ENCODE peak calls at places on chromosomes 2 and 18, in nine cellular contexts. N is NB4, T is HT-29, C is lung microvascular endothelial cell, V is NCI-H345, W is lower lobe of right lung, P is neural crest cell, E is HS-5, O is HL-60. K is an unnamed sample.

GRCh38 chr2:146874260-146874658 is 970.6 kb upstream of the ACVR2A start:
- DNase-seq in N (peak; percentile 16), P (no peak), V (no peak), T (peak; percentile 89), E (peak; percentile 78), O (no peak), W (no peak), C (peak; percentile 86), K (no peak)

GRCh38 chr2:120355867-120356266 is 9.9 kb downstream of the INHBB start:
- DNase-seq in O (no peak), P (no peak), N (no peak), T (no peak), W (no peak), C (no peak), V (no peak), E (no peak), K (no peak)

GRCh38 chr2:121099329-121100318 is 185.4 kb downstream of the TFCP2L1 start:
- DNase-seq in O (no peak), V (peak; percentile 22), C (no peak), E (no peak), W (peak; percentile 66), N (no peak), P (no peak), T (peak; percentile 38), K (no peak)

GRCh38 chr2:67485431-67485830 is 88.3 kb downstream of the ETAA1 start:
- DNase-seq in V (no peak), T (no peak), E (no peak), P (no peak), W (no peak), O (no peak), N (no peak), C (no peak), K (no peak)

GRCh38 chr18:3823073-3823472 is 373.1 kb downstream of the TGIF1 start:
- DNase-seq in W (no peak), T (no peak), V (no peak), O (no peak), E (no peak), C (no peak), N (no peak), P (no peak), K (no peak)

GRCh38 chr2:173472112-173472511 is 117.4 kb downstream of the CDCA7 start:
- DNase-seq in O (no peak), V (no peak), W (no peak), E (no peak), T (peak; percentile 22), C (no peak), N (no peak), P (no peak), K (no peak)

GRCh38 chr2:98849113-98849512 is 86.9 kb downstream of the CRACDL start:
- DNase-seq in O (no peak), T (no peak), P (no peak), N (no peak), W (no peak), C (no peak), E (no peak), V (no peak), K (no peak)

GRCh38 chr18:48052291-48052840 is 121.9 kb upstream of the SMAD2 start:
- DNase-seq in V (no peak), E (no peak), P (no peak), T (no peak), W (no peak), N (no peak), O (no peak), C (no peak), K (no peak)

GRCh38 chr2:166957686-166958085 is 69.4 kb downstream of the XIRP2 start:
- DNase-seq in C (no peak), E (no peak), N (no peak), O (no peak), T (peak; percentile 34), W (no peak), V (no peak), P (no peak), K (no peak)

GRCh38 chr2:174593574-174594203 is 3.9 kb downstream of the WIPF1 start:
- DNase-seq in W (no peak), C (peak; percentile 54), T (no peak), O (peak; percentile 43), E (peak; percentile 46), V (no peak), P (no peak), N (peak; percentile 94), K (peak; percentile 59)

GRCh38 chr18:2918761-2919550 is 72.2 kb downstream of the EMILIN2 start:
- DNase-seq in V (no peak), W (no peak), O (no peak), N (no peak), E (no peak), C (no peak), T (no peak), P (no peak), K (no peak)

GRCh38 chr2:24304098-24304497 is 56.2 kb downstream of the ITSN2 start:
- DNase-seq in E (peak; percentile 8), P (no peak), O (no peak), N (peak; percentile 16), C (peak; percentile 94), T (no peak), W (peak; percentile 63), V (no peak), K (peak; percentile 88)

GRCh38 chr2:195795879-195796278 is 138.9 kb downstream of the SLC39A10 start:
- DNase-seq in E (no peak), P (no peak), W (no peak), N (no peak), V (no peak), C (no peak), O (no peak), T (no peak), K (no peak)

GRCh38 chr2:203811491-203812221 is 55.9 kb upstream of the CTLA4 start:
- DNase-seq in O (peak; percentile 77), W (peak; percentile 89), T (peak; percentile 94), P (no peak), C (peak; percentile 57), E (peak; percentile 96), V (no peak), N (peak; percentile 91), K (peak; percentile 47)

GRCh38 chr18:24266124-24266523 is 127.3 kb downstream of the CABYR start:
- DNase-seq in T (no peak), V (no peak), E (no peak), N (no peak), P (no peak), W (no peak), C (no peak), O (no peak), K (no peak)

GRCh38 chr2:62147610-62148301 is 48.2 kb upstream of the B3GNT2 start:
- DNase-seq in O (peak; percentile 11), N (no peak), C (no peak), E (peak; percentile 92), V (no peak), W (no peak), T (no peak), P (no peak), K (peak; percentile 28)

GRCh38 chr18:3525870-3526420 is 76.0 kb downstream of the TGIF1 start:
- DNase-seq in C (no peak), T (no peak), W (no peak), V (peak; percentile 30), N (peak; percentile 95), E (no peak), O (peak; percentile 65), P (peak; percentile 7), K (no peak)

GRCh38 chr2:150699208-150699607 is 211.7 kb upstream of the RND3 start:
- DNase-seq in V (no peak), O (no peak), T (no peak), N (no peak), E (no peak), P (no peak), W (no peak), C (no peak), K (no peak)

K was measured in fibroblast of the conjunctiva.